ENCODE peak calls at places on chromosomes 16 and 17, in ten cellular contexts. J is thoracic aorta; G is psoas muscle; L is Karpas-422; Q is AG04450; R is colonic mucosa; O is astrocyte; U is effector memory CD4-positive, alpha-beta T cell; A is tibial nerve; Z is testis. Y is an unnamed sample.

GRCh38 chr17:15779119-15779518 is 47.0 kb downstream of the TBC1D26 start:
- DNase-seq in G (no peak), O (no peak), L (no peak), Z (no peak), Q (no peak), R (no peak), U (no peak), A (no peak), J (no peak), Y (no peak)

GRCh38 chr17:74089869-74090464 is 113.5 kb upstream of the RPL38 start:
- DNase-seq in J (no peak), Z (peak; percentile 75), A (no peak), R (peak; percentile 81), Q (no peak), L (peak; percentile 93), G (no peak), U (no peak), O (peak; percentile 6), Y (no peak)

GRCh38 chr16:9144106-9144505 is 52.7 kb downstream of the HAPSTR1 start:
- DNase-seq in J (no peak), Z (no peak), A (no peak), Q (no peak), O (no peak), L (no peak), U (no peak), G (no peak), R (no peak), Y (no peak)

GRCh38 chr17:40320771-40321501 is 12.0 kb downstream of the RARA start:
- DNase-seq in A (peak; percentile 44), Z (peak; percentile 88), J (no peak), L (no peak), G (peak; percentile 84), R (peak; percentile 57), Q (no peak), O (no peak), U (peak; percentile 69), Y (no peak)

GRCh38 chr16:887846-888245 is 82.9 kb downstream of the LMF1 start:
- DNase-seq in Q (no peak), O (no peak), Z (no peak), R (no peak), G (peak; percentile 4), J (no peak), U (no peak), A (no peak), L (no peak), Y (no peak)

GRCh38 chr16:29315046-29315445 is 91.5 kb downstream of the NPIPB11 start:
- DNase-seq in O (no peak), R (no peak), U (no peak), A (no peak), G (no peak), Z (no peak), Q (no peak), J (no peak), L (no peak), Y (no peak)

GRCh38 chr16:49608801-49609200 is 235.2 kb downstream of the C16orf78 start:
- DNase-seq in O (peak; percentile 58), L (peak; percentile 46), J (no peak), Z (peak; percentile 44), A (no peak), U (no peak), R (no peak), G (no peak), Q (peak; percentile 30), Y (no peak)

GRCh38 chr17:53722407-53722806 is 100.3 kb upstream of the KIF2B start:
- DNase-seq in J (no peak), R (no peak), Q (peak; percentile 56), O (peak; percentile 100), U (no peak), A (no peak), Z (no peak), L (no peak), G (no peak), Y (no peak)

GRCh38 chr16:29736112-29736511 is 9.7 kb downstream of the C16orf54 start:
- DNase-seq in Z (no peak), A (no peak), U (no peak), R (no peak), J (no peak), L (no peak), G (no peak), O (no peak), Q (no peak), Y (no peak)

GRCh38 chr16:66207864-66208226 is 158.6 kb upstream of the CDH5 start:
- DNase-seq in A (no peak), Q (no peak), L (peak; percentile 31), R (no peak), U (no peak), Z (no peak), G (no peak), J (no peak), O (no peak), Y (no peak)

GRCh38 chr16:3469736-3470135 is 25.6 kb downstream of the C16orf90 start:
- DNase-seq in O (no peak), Z (no peak), Q (no peak), U (no peak), R (no peak), J (no peak), A (no peak), L (no peak), G (no peak), Y (no peak)

GRCh38 chr17:14333506-14333905 is 32.6 kb downstream of the HS3ST3B1 start:
- DNase-seq in Z (no peak), J (no peak), A (no peak), U (no peak), R (no peak), O (no peak), Q (no peak), G (no peak), L (no peak), Y (no peak)

GRCh38 chr17:81328489-81328888 is 33.4 kb upstream of the SLC38A10 start:
- DNase-seq in R (no peak), Q (no peak), A (no peak), J (no peak), G (peak; percentile 60), O (no peak), Z (no peak), L (no peak), U (no peak), Y (no peak)

GRCh38 chr17:9880582-9880999 is 24.5 kb downstream of the RCVRN start:
- DNase-seq in Q (no peak), R (no peak), G (no peak), U (no peak), O (peak; percentile 85), L (no peak), A (no peak), J (no peak), Z (no peak), Y (no peak)

DNA sequence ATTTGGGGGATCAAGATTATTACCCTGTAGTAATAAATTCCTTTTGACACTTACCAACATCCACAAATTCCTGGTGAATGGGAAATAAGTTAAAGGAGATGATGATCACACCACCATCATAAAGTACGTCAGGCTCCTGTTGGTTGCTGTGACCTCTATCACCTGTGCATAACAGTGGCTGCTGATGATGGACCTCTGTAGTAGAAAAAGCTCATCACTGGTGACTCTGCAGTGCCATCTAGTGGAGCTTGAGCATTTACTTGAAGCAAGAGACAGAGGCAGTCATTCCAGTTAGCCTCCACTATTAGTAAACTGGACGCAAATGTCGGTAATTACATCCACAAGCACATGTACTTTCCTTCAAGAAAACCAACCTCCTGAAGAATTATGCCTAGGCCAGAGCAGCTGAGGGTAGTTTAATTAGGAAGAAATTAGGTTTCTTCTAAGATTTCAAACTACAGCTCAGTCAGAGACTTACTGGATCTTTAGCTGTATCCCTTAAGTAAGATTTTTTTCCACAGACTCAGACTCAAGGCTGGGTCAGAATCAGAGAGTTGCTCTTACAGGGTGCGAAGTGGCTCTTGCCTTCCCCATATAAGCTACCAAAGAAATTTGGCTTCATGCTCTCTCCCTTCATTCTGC is 39.3 kb downstream of the CYB561 start:
- DNase-seq in G (no peak), L (peak; percentile 96), R (peak; percentile 84), Q (peak; percentile 84), O (peak; percentile 88), J (peak; percentile 35), A (peak; percentile 44), Z (peak; percentile 91), U (peak; percentile 19), Y (peak; percentile 69)
- H3K27ac ChIP-seq in G (no peak overlapping the region), L (no peak overlapping the region), R (no peak overlapping the region), Q (no peak overlapping the region), O (peak overlapping the region; percentile 79), J (peak overlapping the region; percentile 60), A (no peak overlapping the region), Z (no peak overlapping the region), U (no peak overlapping the region), Y (no peak overlapping the region)

GRCh38 chr16:12539185-12539929 is 264.3 kb downstream of the CPPED1 start:
- DNase-seq in A (no peak), O (peak; percentile 71), G (no peak), R (peak; percentile 26), Z (no peak), U (no peak), Q (no peak), L (no peak), J (no peak), Y (no peak)
- H3K27ac ChIP-seq in A (no peak overlapping the region), O (peak overlapping the region; percentile 25), G (no peak overlapping the region), R (no peak overlapping the region), Z (no peak overlapping the region), U (no peak overlapping the region), Q (no peak overlapping the region), L (no peak overlapping the region), J (no peak overlapping the region), Y (no peak overlapping the region)

GRCh38 chr17:7922499-7923289 is 6.6 kb upstream of the RNF227 start:
- DNase-seq in Z (peak; percentile 90), J (peak; percentile 52), G (peak; percentile 88), U (peak; percentile 69), Q (peak; percentile 37), R (peak; percentile 88), A (peak; percentile 79), O (peak; percentile 73), L (no peak), Y (peak; percentile 72)
- H3K27ac ChIP-seq in Z (peak overlapping the region; percentile 31), J (peak overlapping the region; percentile 1), G (peak overlapping the region; percentile 58), U (peak overlapping the region; percentile 56), Q (no peak overlapping the region), R (peak overlapping the region; percentile 29), A (peak overlapping the region; percentile 76), O (no peak overlapping the region), L (no peak overlapping the region), Y (peak overlapping the region; percentile 71)

GRCh38 chr16:81311762-81312161 is 3.0 kb upstream of the GAN start:
- DNase-seq in L (no peak), J (no peak), A (no peak), G (no peak), O (no peak), Z (no peak), U (no peak), Q (no peak), R (no peak), Y (no peak)

GRCh38 chr16:81315271-81316175 is 761 bp downstream of the GAN start:
- DNase-seq in L (peak; percentile 58), O (peak; percentile 32), J (peak; percentile 9), U (peak; percentile 2), R (peak; percentile 67), Q (no peak), G (peak; percentile 64), A (no peak), Z (peak; percentile 71), Y (peak; percentile 23)

GRCh38 chr16:81314603-81315270 is at the start of gene GAN:
- DNase-seq in Q (peak; percentile 88), U (peak; percentile 89), A (peak; percentile 88), G (peak; percentile 95), O (peak; percentile 92), J (peak; percentile 89), L (peak; percentile 99), Z (peak; percentile 98), R (peak; percentile 97), Y (peak; percentile 93)

GRCh38 chr16:81316176-81316496 is 1.4 kb downstream of the GAN start:
- DNase-seq in A (no peak), U (no peak), Z (no peak), Q (no peak), O (no peak), G (no peak), R (no peak), J (no peak), L (no peak), Y (no peak)

GRCh38 chr16:81313731-81314602 is 795 bp upstream of the GAN start:
- DNase-seq in U (no peak), J (no peak), A (no peak), G (no peak), R (peak; percentile 25), O (no peak), Z (no peak), L (no peak), Q (no peak), Y (no peak)
- H3K27ac ChIP-seq in U (peak overlapping the region; percentile 59), J (peak overlapping the region; percentile 83), A (peak overlapping the region; percentile 92), G (peak overlapping the region; percentile 95), R (peak overlapping the region; percentile 89), O (peak overlapping the region; percentile 44), Z (peak overlapping the region; percentile 12), L (no peak overlapping the region), Q (peak overlapping the region; percentile 40), Y (peak overlapping the region; percentile 37)